ENCODE peak calls at places on chromosomes 4 and X, in five cellular contexts. One of them, this sample, is unnamed.

GRCh38 chrX:103656623-103657022 is 27.8 kb downstream of the TCEAL1 start:
- DNase-seq in RCC 7860: peak
- DNase-seq in AG10803: peak
- DNase-seq in left colon: no peak
- DNase-seq in HTR-8/SVneo: peak
- DNase-seq in this sample: no peak

GRCh38 chrX:107723501-107723900 is 52.1 kb downstream of the TSC22D3 start:
- DNase-seq in AG10803: no peak
- DNase-seq in RCC 7860: no peak
- DNase-seq in HTR-8/SVneo: no peak
- DNase-seq in left colon: no peak
- DNase-seq in this sample: no peak

GRCh38 chr4:21512351-21512750 is 436.2 kb downstream of the KCNIP4 start:
- DNase-seq in RCC 7860: peak
- DNase-seq in left colon: no peak
- DNase-seq in HTR-8/SVneo: peak
- DNase-seq in AG10803: peak
- DNase-seq in this sample: peak

GRCh38 chrX:149044471-149044870 is 460.6 kb downstream of the IDS start:
- DNase-seq in AG10803: no peak
- DNase-seq in HTR-8/SVneo: no peak
- DNase-seq in left colon: no peak
- DNase-seq in RCC 7860: no peak
- DNase-seq in this sample: no peak

GRCh38 chrX:129781134-129782014 is 1.6 kb downstream of the SASH3 start:
- DNase-seq in RCC 7860: no peak
- DNase-seq in HTR-8/SVneo: no peak
- DNase-seq in AG10803: no peak
- DNase-seq in left colon: peak
- DNase-seq in this sample: no peak

GRCh38 chr4:87353592-87353991 is 30.9 kb upstream of the HSD17B13 start:
- DNase-seq in HTR-8/SVneo: peak
- DNase-seq in left colon: no peak
- DNase-seq in AG10803: peak
- DNase-seq in RCC 7860: peak
- DNase-seq in this sample: no peak

GRCh38 chrX:153342762-153343558 is 9.0 kb downstream of the ZNF275 start:
- DNase-seq in left colon: no peak
- DNase-seq in AG10803: peak
- DNase-seq in HTR-8/SVneo: no peak
- DNase-seq in RCC 7860: no peak
- DNase-seq in this sample: no peak

GRCh38 chr4:6540879-6541278 is 34.1 kb upstream of the MAN2B2 start:
- DNase-seq in AG10803: no peak
- DNase-seq in left colon: no peak
- DNase-seq in HTR-8/SVneo: no peak
- DNase-seq in RCC 7860: no peak
- DNase-seq in this sample: no peak

GRCh38 chrX:71492086-71493065 is 40.5 kb upstream of the OGT start:
- DNase-seq in AG10803: peak
- DNase-seq in HTR-8/SVneo: no peak
- DNase-seq in RCC 7860: no peak
- DNase-seq in left colon: peak
- DNase-seq in this sample: no peak

GRCh38 chr4:137470806-137471205 is 61.5 kb downstream of the PCDH18 start:
- DNase-seq in AG10803: no peak
- DNase-seq in left colon: no peak
- DNase-seq in RCC 7860: no peak
- DNase-seq in HTR-8/SVneo: no peak
- DNase-seq in this sample: no peak

GRCh38 chr4:7166981-7167700 is 25.2 kb upstream of the SORCS2 start:
- DNase-seq in HTR-8/SVneo: no peak
- DNase-seq in AG10803: no peak
- DNase-seq in RCC 7860: no peak
- DNase-seq in left colon: peak
- DNase-seq in this sample: no peak

GRCh38 chrX:153336988-153337387 is 3.0 kb downstream of the ZNF275 start:
- DNase-seq in RCC 7860: no peak
- DNase-seq in left colon: no peak
- DNase-seq in AG10803: no peak
- DNase-seq in HTR-8/SVneo: no peak
- DNase-seq in this sample: no peak

GRCh38 chrX:117743469-117744251 is 372.9 kb downstream of the KLHL13 start:
- DNase-seq in HTR-8/SVneo: no peak
- DNase-seq in RCC 7860: no peak
- DNase-seq in AG10803: no peak
- DNase-seq in left colon: no peak
- DNase-seq in this sample: no peak

GRCh38 chr4:170091069-170091696 is 1.4 kb upstream of the AADAT start:
- DNase-seq in HTR-8/SVneo: no peak
- DNase-seq in left colon: no peak
- DNase-seq in RCC 7860: no peak
- DNase-seq in AG10803: no peak
- DNase-seq in this sample: no peak

This sample was measured in NCI-H1092.